ENCODE peak calls at places on chromosomes 6 and 20, in five cellular contexts. One of them, this sample, is unnamed.

GRCh38 chr6:19578489-19578888 is 258.7 kb upstream of the ID4 start:
- DNase-seq in neuronal stem cell: no peak
- DNase-seq in NCI-H1417 treated with DMSO at 0.1 percent for 48 hours: no peak
- DNase-seq in fibroblast of villous mesenchyme: peak
- DNase-seq in Caco-2: no peak
- DNase-seq in this sample: no peak

GRCh38 chr20:6993016-6993415 is 225.5 kb downstream of the BMP2 start:
- DNase-seq in neuronal stem cell: no peak
- DNase-seq in NCI-H1417 treated with DMSO at 0.1 percent for 48 hours: no peak
- DNase-seq in fibroblast of villous mesenchyme: peak
- DNase-seq in Caco-2: no peak
- DNase-seq in this sample: no peak

GRCh38 chr20:9611921-9612320 is 97.5 kb downstream of the LAMP5 start:
- DNase-seq in neuronal stem cell: no peak
- DNase-seq in NCI-H1417 treated with DMSO at 0.1 percent for 48 hours: no peak
- DNase-seq in fibroblast of villous mesenchyme: no peak
- DNase-seq in Caco-2: no peak
- DNase-seq in this sample: no peak

GRCh38 chr6:161079566-161080262 is 88.1 kb downstream of the MAP3K4 start:
- DNase-seq in neuronal stem cell: no peak
- DNase-seq in NCI-H1417 treated with DMSO at 0.1 percent for 48 hours: no peak
- DNase-seq in fibroblast of villous mesenchyme: peak
- DNase-seq in Caco-2: no peak
- DNase-seq in this sample: no peak

GRCh38 chr6:126773122-126773805 is 345.2 kb upstream of the RSPO3 start:
- DNase-seq in neuronal stem cell: peak
- DNase-seq in NCI-H1417 treated with DMSO at 0.1 percent for 48 hours: no peak
- DNase-seq in fibroblast of villous mesenchyme: no peak
- DNase-seq in Caco-2: no peak
- DNase-seq in this sample: no peak

GRCh38 chr20:22795897-22796296 is 211.5 kb upstream of the FOXA2 start:
- DNase-seq in neuronal stem cell: no peak
- DNase-seq in NCI-H1417 treated with DMSO at 0.1 percent for 48 hours: no peak
- DNase-seq in fibroblast of villous mesenchyme: peak
- DNase-seq in Caco-2: peak
- DNase-seq in this sample: no peak

GRCh38 chr6:113818528-113818927 is 38.6 kb upstream of the MARCKS start:
- DNase-seq in neuronal stem cell: no peak
- DNase-seq in NCI-H1417 treated with DMSO at 0.1 percent for 48 hours: no peak
- DNase-seq in fibroblast of villous mesenchyme: peak
- DNase-seq in Caco-2: no peak
- DNase-seq in this sample: no peak

GRCh38 chr6:170031096-170031471 is 259.8 kb downstream of the DLL1 start:
- DNase-seq in neuronal stem cell: no peak
- DNase-seq in NCI-H1417 treated with DMSO at 0.1 percent for 48 hours: peak
- DNase-seq in fibroblast of villous mesenchyme: peak
- DNase-seq in Caco-2: no peak
- DNase-seq in this sample: no peak

This sample was measured in NCI-H2107.